ENCODE peak calls at places on chromosomes 7 and 10, in nine cellular contexts. One of them, this sample, is unnamed.
A peak's percentile ranks its signal among the peaks of the same experiment; 100 is the strongest.

GRCh38 chr10:89302628-89303027 is 782 bp downstream of the IFIT2 start:
- DNase-seq in uterus: no peak
- DNase-seq in stimulated activated CD4-positive, alpha-beta T cell treated with anti-CD3 and anti-CD28 coated beads, Interleukin-1b, Interleukin-23, amount 100 ng/mL, for 48 hours: no peak
- DNase-seq in stimulated activated CD8-positive, alpha-beta memory T cell treated with anti-CD3 and anti-CD28 coated beads, Interleukin-7, amount 100 ng/mL, for 1 hour: no peak
- DNase-seq in AG08395: no peak
- DNase-seq in T-cell: no peak
- DNase-seq in AG20443: no peak
- DNase-seq in RPMI7951: no peak
- DNase-seq in kidney epithelial cell: no peak
- DNase-seq in this sample: no peak

GRCh38 chr7:96713037-96713436 is 3.4 kb upstream of the SEM1 start:
- DNase-seq in T-cell: no peak
- DNase-seq in kidney epithelial cell: no peak
- DNase-seq in uterus: no peak
- DNase-seq in stimulated activated CD8-positive, alpha-beta memory T cell treated with anti-CD3 and anti-CD28 coated beads, Interleukin-7, amount 100 ng/mL, for 1 hour: no peak
- DNase-seq in AG08395: no peak
- DNase-seq in AG20443: no peak
- DNase-seq in stimulated activated CD4-positive, alpha-beta T cell treated with anti-CD3 and anti-CD28 coated beads, Interleukin-1b, Interleukin-23, amount 100 ng/mL, for 48 hours: no peak
- DNase-seq in RPMI7951: no peak
- DNase-seq in this sample: no peak

GRCh38 chr7:84039432-84039831 is 155.2 kb downstream of the SEMA3A start:
- DNase-seq in AG20443: no peak
- DNase-seq in stimulated activated CD8-positive, alpha-beta memory T cell treated with anti-CD3 and anti-CD28 coated beads, Interleukin-7, amount 100 ng/mL, for 1 hour: no peak
- DNase-seq in T-cell: no peak
- DNase-seq in uterus: no peak
- DNase-seq in stimulated activated CD4-positive, alpha-beta T cell treated with anti-CD3 and anti-CD28 coated beads, Interleukin-1b, Interleukin-23, amount 100 ng/mL, for 48 hours: no peak
- DNase-seq in kidney epithelial cell: no peak
- DNase-seq in AG08395: no peak
- DNase-seq in RPMI7951: no peak
- DNase-seq in this sample: no peak

GRCh38 chr7:116741625-116742316 is 69.8 kb downstream of the MET start:
- DNase-seq in stimulated activated CD8-positive, alpha-beta memory T cell treated with anti-CD3 and anti-CD28 coated beads, Interleukin-7, amount 100 ng/mL, for 1 hour: no peak
- DNase-seq in uterus: no peak
- DNase-seq in AG20443: no peak
- DNase-seq in kidney epithelial cell: no peak
- DNase-seq in AG08395: no peak
- DNase-seq in T-cell: no peak
- DNase-seq in stimulated activated CD4-positive, alpha-beta T cell treated with anti-CD3 and anti-CD28 coated beads, Interleukin-1b, Interleukin-23, amount 100 ng/mL, for 48 hours: no peak
- DNase-seq in RPMI7951: peak; percentile 54
- DNase-seq in this sample: no peak

GRCh38 chr7:25557379-25557916 is 329.2 kb upstream of the NPVF start:
- DNase-seq in kidney epithelial cell: no peak
- DNase-seq in RPMI7951: no peak
- DNase-seq in stimulated activated CD8-positive, alpha-beta memory T cell treated with anti-CD3 and anti-CD28 coated beads, Interleukin-7, amount 100 ng/mL, for 1 hour: no peak
- DNase-seq in uterus: no peak
- DNase-seq in T-cell: no peak
- DNase-seq in AG08395: no peak
- DNase-seq in stimulated activated CD4-positive, alpha-beta T cell treated with anti-CD3 and anti-CD28 coated beads, Interleukin-1b, Interleukin-23, amount 100 ng/mL, for 48 hours: no peak
- DNase-seq in AG20443: no peak
- DNase-seq in this sample: no peak

GRCh38 chr10:20922033-20922432 is 24.9 kb upstream of the NEBL start:
- DNase-seq in stimulated activated CD4-positive, alpha-beta T cell treated with anti-CD3 and anti-CD28 coated beads, Interleukin-1b, Interleukin-23, amount 100 ng/mL, for 48 hours: no peak
- DNase-seq in AG08395: no peak
- DNase-seq in uterus: no peak
- DNase-seq in stimulated activated CD8-positive, alpha-beta memory T cell treated with anti-CD3 and anti-CD28 coated beads, Interleukin-7, amount 100 ng/mL, for 1 hour: no peak
- DNase-seq in T-cell: no peak
- DNase-seq in RPMI7951: no peak
- DNase-seq in AG20443: no peak
- DNase-seq in kidney epithelial cell: no peak
- DNase-seq in this sample: no peak

GRCh38 chr10:119219747-119220320 is 12.5 kb downstream of the GRK5 start:
- DNase-seq in uterus: no peak
- DNase-seq in stimulated activated CD4-positive, alpha-beta T cell treated with anti-CD3 and anti-CD28 coated beads, Interleukin-1b, Interleukin-23, amount 100 ng/mL, for 48 hours: no peak
- DNase-seq in RPMI7951: no peak
- DNase-seq in T-cell: no peak
- DNase-seq in kidney epithelial cell: no peak
- DNase-seq in AG20443: peak; percentile 58
- DNase-seq in stimulated activated CD8-positive, alpha-beta memory T cell treated with anti-CD3 and anti-CD28 coated beads, Interleukin-7, amount 100 ng/mL, for 1 hour: no peak
- DNase-seq in AG08395: peak; percentile 53
- DNase-seq in this sample: no peak

GRCh38 chr7:150428671-150429451 is 21.6 kb upstream of the GIMAP8 start:
- DNase-seq in stimulated activated CD4-positive, alpha-beta T cell treated with anti-CD3 and anti-CD28 coated beads, Interleukin-1b, Interleukin-23, amount 100 ng/mL, for 48 hours: no peak
- DNase-seq in AG08395: peak; percentile 92
- DNase-seq in AG20443: peak; percentile 89
- DNase-seq in stimulated activated CD8-positive, alpha-beta memory T cell treated with anti-CD3 and anti-CD28 coated beads, Interleukin-7, amount 100 ng/mL, for 1 hour: no peak
- DNase-seq in uterus: peak; percentile 44
- DNase-seq in T-cell: no peak
- DNase-seq in RPMI7951: peak; percentile 99
- DNase-seq in kidney epithelial cell: peak; percentile 81
- DNase-seq in this sample: peak; percentile 60

GRCh38 chr7:31857178-31857577 is 170.2 kb downstream of the PPP1R17 start:
- DNase-seq in stimulated activated CD8-positive, alpha-beta memory T cell treated with anti-CD3 and anti-CD28 coated beads, Interleukin-7, amount 100 ng/mL, for 1 hour: no peak
- DNase-seq in stimulated activated CD4-positive, alpha-beta T cell treated with anti-CD3 and anti-CD28 coated beads, Interleukin-1b, Interleukin-23, amount 100 ng/mL, for 48 hours: no peak
- DNase-seq in uterus: no peak
- DNase-seq in RPMI7951: no peak
- DNase-seq in kidney epithelial cell: no peak
- DNase-seq in T-cell: no peak
- DNase-seq in AG08395: no peak
- DNase-seq in AG20443: no peak
- DNase-seq in this sample: no peak

GRCh38 chr7:108016841-108017775 is 14.1 kb upstream of the LAMB1 start:
- DNase-seq in AG20443: peak; percentile 41
- DNase-seq in RPMI7951: peak; percentile 64
- DNase-seq in stimulated activated CD4-positive, alpha-beta T cell treated with anti-CD3 and anti-CD28 coated beads, Interleukin-1b, Interleukin-23, amount 100 ng/mL, for 48 hours: peak; percentile 35
- DNase-seq in T-cell: no peak
- DNase-seq in stimulated activated CD8-positive, alpha-beta memory T cell treated with anti-CD3 and anti-CD28 coated beads, Interleukin-7, amount 100 ng/mL, for 1 hour: no peak
- DNase-seq in AG08395: peak; percentile 35
- DNase-seq in kidney epithelial cell: no peak
- DNase-seq in uterus: no peak
- DNase-seq in this sample: peak; percentile 55

GRCh38 chr10:98346847-98347246 is 68.1 kb downstream of the PYROXD2 start:
- DNase-seq in T-cell: no peak
- DNase-seq in AG20443: no peak
- DNase-seq in AG08395: no peak
- DNase-seq in RPMI7951: no peak
- DNase-seq in stimulated activated CD8-positive, alpha-beta memory T cell treated with anti-CD3 and anti-CD28 coated beads, Interleukin-7, amount 100 ng/mL, for 1 hour: no peak
- DNase-seq in stimulated activated CD4-positive, alpha-beta T cell treated with anti-CD3 and anti-CD28 coated beads, Interleukin-1b, Interleukin-23, amount 100 ng/mL, for 48 hours: no peak
- DNase-seq in kidney epithelial cell: no peak
- DNase-seq in uterus: no peak
- DNase-seq in this sample: no peak